ENCODE peak calls at places on chromosome 6, in four cellular contexts. Y, H, F and W are unnamed samples.

GRCh38 chr6:160679402-160679769 is 15.3 kb upstream of the LPA start:
- DNase-seq in F (no peak), Y (peak; percentile 61), H (peak; percentile 26), W (no peak)

GRCh38 chr6:97850458-97851218 is 567.6 kb upstream of the MMS22L start:
- DNase-seq in Y (no peak), H (no peak), F (no peak), W (no peak)

GRCh38 chr6:116115781-116116180 is 10.2 kb downstream of the COL10A1 start:
- DNase-seq in F (no peak), Y (no peak), H (no peak), W (no peak)

GRCh38 chr6:34004706-34005105 is 141.2 kb downstream of the GRM4 start:
- DNase-seq in Y (no peak), H (no peak), F (no peak), W (no peak)

GRCh38 chr6:101544286-101544685 is 150.8 kb downstream of the GRIK2 start:
- DNase-seq in F (peak; percentile 48), H (no peak), Y (no peak), W (no peak)

GRCh38 chr6:168581236-168581635 is 140.3 kb downstream of the SMOC2 start:
- DNase-seq in H (no peak), Y (no peak), F (no peak), W (no peak)

GRCh38 chr6:50381106-50381415 is 331.3 kb upstream of the DEFB112 start:
- DNase-seq in H (no peak), F (no peak), Y (no peak), W (no peak)

GRCh38 chr6:170007468-170008240 is 256.2 kb downstream of the ERMARD start:
- DNase-seq in F (no peak), Y (peak; percentile 34), H (no peak), W (no peak)

GRCh38 chr6:169215201-169215661 is 38.4 kb downstream of the THBS2 start:
- DNase-seq in F (peak; percentile 35), Y (no peak), H (no peak), W (no peak)

GRCh38 chr6:134145786-134146185 is 93.4 kb upstream of the SLC2A12 start:
- DNase-seq in F (peak; percentile 75), Y (no peak), H (no peak), W (peak; percentile 25)

GRCh38 chr6:32969685-32970412 is 1.5 kb downstream of the BRD2 start:
- DNase-seq in F (peak; percentile 97), Y (peak; percentile 81), H (peak; percentile 67), W (peak; percentile 87)

GRCh38 chr6:170575250-170575649 is 9.2 kb downstream of the PDCD2 start:
- DNase-seq in Y (no peak), H (peak; percentile 54), F (peak; percentile 22), W (no peak)

GRCh38 chr6:8749449-8749848 is 314.1 kb upstream of the SLC35B3 start:
- DNase-seq in H (no peak), F (no peak), Y (no peak), W (no peak)

GRCh38 chr6:150890346-150890745 is 24.8 kb downstream of the MTHFD1L start:
- DNase-seq in F (no peak), Y (no peak), H (no peak), W (no peak)

GRCh38 chr6:31556312-31556711 is 8.9 kb downstream of the NFKBIL1 start:
- DNase-seq in Y (no peak), H (no peak), F (no peak), W (no peak)

GRCh38 chr6:19320066-19320465 is 517.1 kb upstream of the ID4 start:
- DNase-seq in H (no peak), F (no peak), Y (no peak), W (no peak)

GRCh38 chr6:37280162-37280895 is 22.4 kb upstream of the TMEM217 start:
- DNase-seq in H (no peak), Y (no peak), F (no peak), W (no peak)

GRCh38 chr6:14202947-14203346 is 85.4 kb downstream of the CD83 start:
- DNase-seq in Y (no peak), F (no peak), H (no peak), W (no peak)

GRCh38 chr6:79031821-79032590 is 46.0 kb downstream of the PHIP start:
- DNase-seq in Y (no peak), H (no peak), F (peak; percentile 63), W (no peak)

GRCh38 chr6:101395345-101395744 is 1.8 kb downstream of the GRIK2 start:
- DNase-seq in Y (no peak), H (no peak), F (no peak), W (no peak)

GRCh38 chr6:331622-332521 is 39.6 kb downstream of the DUSP22 start:
- DNase-seq in Y (no peak), H (no peak), F (no peak), W (peak; percentile 71)

GRCh38 chr6:164039954-164040375 is 625.4 kb downstream of the QKI start:
- DNase-seq in F (no peak), H (peak; percentile 97), Y (peak; percentile 44), W (no peak)

GRCh38 chr6:4670295-4670694 is 105.9 kb upstream of the CDYL start:
- DNase-seq in Y (no peak), F (no peak), H (no peak), W (no peak)

GRCh38 chr6:155316419-155316818 is 2.1 kb upstream of the TFB1M start:
- DNase-seq in Y (no peak), F (no peak), H (no peak), W (no peak)
- H2AFZ ChIP-seq in Y (no peak overlapping the region), F (no peak overlapping the region), H (peak overlapping the region; percentile 98), W (peak overlapping the region; percentile 43)

DNA sequence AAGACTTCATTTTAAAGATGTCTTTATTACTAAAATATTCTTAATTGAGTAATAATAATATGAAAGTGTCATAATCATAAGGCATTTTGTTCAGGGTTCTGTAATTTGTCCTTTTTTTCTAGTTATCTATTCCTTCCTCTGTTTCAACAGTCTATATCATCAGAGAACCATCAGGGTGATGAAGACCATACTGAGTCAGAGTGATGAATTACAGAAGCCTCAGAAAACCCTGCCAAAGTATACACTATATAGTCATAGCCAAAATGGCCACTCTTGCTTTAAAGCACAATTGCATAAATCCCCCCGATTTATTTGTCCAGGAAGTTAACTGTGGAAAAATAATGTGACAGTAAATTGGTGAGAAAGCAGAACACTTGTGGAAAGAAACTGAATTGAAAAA is 735.0 kb downstream of the EPHA7 start:
- DNase-seq in H (no peak), F (peak; percentile 36), Y (no peak), W (no peak)
- H3K4me1 ChIP-seq in H (no peaks in the 10 kb centered on the region), F (no peaks in the 10 kb centered on the region), Y (no peaks in the 10 kb centered on the region), W (peaks cover 49% of the 10 kb centered on the region)

DNA sequence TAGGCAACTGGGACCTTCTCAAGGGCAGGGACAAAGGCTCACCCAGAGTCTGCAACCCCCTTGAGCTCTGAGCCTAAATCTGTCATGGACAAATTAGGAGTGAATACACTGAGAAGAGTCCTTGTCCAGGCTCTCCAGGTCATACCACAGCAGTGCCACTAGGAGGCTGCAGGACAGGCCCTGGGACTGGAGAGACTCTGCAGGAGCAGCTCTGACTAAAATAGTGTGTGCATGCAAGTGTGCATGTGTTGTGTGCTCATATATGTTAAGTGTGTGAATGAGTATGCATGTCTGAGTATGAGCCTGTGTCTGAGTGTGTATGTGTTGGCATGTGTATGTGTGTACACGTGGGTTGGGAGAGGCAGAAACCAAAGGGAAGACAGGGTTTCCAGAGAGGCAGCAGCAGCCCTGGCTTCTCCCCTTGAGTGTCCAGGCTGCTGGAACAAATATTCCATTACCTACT is 27.1 kb downstream of the MRPL14 start:
- DNase-seq in F (peak; percentile 37), H (peak; percentile 48), Y (no peak), W (peak; percentile 30)
- TF ChIP-seq CTCF in F (peak; percentile 58), H (peak; percentile 69), Y (peak; percentile 73), W (peak; percentile 71)

GRCh38 chr6:120005292-120005976 is 655.9 kb upstream of the MAN1A1 start:
- DNase-seq in F (no peak), H (no peak), Y (no peak), W (no peak)
- H2AFZ ChIP-seq in F (no peak overlapping the region), H (peak overlapping the region; percentile 49), Y (no peak overlapping the region), W (no peak overlapping the region)